ENCODE peak calls at places on chromosome 9, in six cellular contexts. W is WERI-Rb-1, O is stomach, Y is heart right ventricle, J is GM23248, T is psoas muscle. K is an unnamed sample.
A peak's percentile ranks its signal among the peaks of the same experiment; 100 is the strongest.

GRCh38 chr9:87713990-87714335 is 12.0 kb upstream of the CTSL start:
- DNase-seq in W (no peak), O (no peak), Y (no peak), J (no peak), T (no peak), K (no peak)

GRCh38 chr9:131530546-131530929 is 525 bp downstream of the UCK1 start:
- DNase-seq in W (peak; percentile 63), O (peak; percentile 34), Y (no peak), J (peak; percentile 73), T (peak; percentile 32), K (peak; percentile 5)

GRCh38 chr9:111949919-111950318 is 53.3 kb downstream of the UGCG start:
- DNase-seq in W (no peak), O (no peak), Y (no peak), J (peak; percentile 80), T (no peak), K (peak; percentile 74)

GRCh38 chr9:119968837-119969707 is 599.8 kb upstream of the BRINP1 start:
- DNase-seq in W (peak; percentile 89), O (peak; percentile 79), Y (peak; percentile 73), J (peak; percentile 94), T (peak; percentile 76), K (peak; percentile 32)

GRCh38 chr9:34097865-34098264 is 28.6 kb downstream of the DCAF12 start:
- DNase-seq in W (no peak), O (no peak), Y (no peak), J (no peak), T (no peak), K (no peak)

GRCh38 chr9:72477862-72478564 is 43.4 kb upstream of the TMC1 start:
- DNase-seq in W (no peak), O (peak; percentile 41), Y (no peak), J (peak; percentile 82), T (no peak), K (peak; percentile 96)

GRCh38 chr9:34072868-34073590 is 24.3 kb upstream of the UBAP2 start:
- DNase-seq in W (peak; percentile 14), O (peak; percentile 47), Y (no peak), J (peak; percentile 93), T (no peak), K (peak; percentile 94)

GRCh38 chr9:36928670-36929349 is 105.3 kb downstream of the PAX5 start:
- DNase-seq in W (no peak), O (no peak), Y (no peak), J (peak; percentile 76), T (no peak), K (peak; percentile 78)

GRCh38 chr9:123541441-123541840 is 185.4 kb downstream of the CRB2 start:
- DNase-seq in W (no peak), O (no peak), Y (no peak), J (peak; percentile 15), T (no peak), K (no peak)

GRCh38 chr9:133387680-133388079 is 11.5 kb downstream of the STKLD1 start:
- DNase-seq in W (no peak), O (no peak), Y (no peak), J (no peak), T (no peak), K (peak; percentile 79)

GRCh38 chr9:9790216-9790872 is 822.5 kb downstream of the PTPRD start:
- DNase-seq in W (peak; percentile 48), O (no peak), Y (no peak), J (peak; percentile 12), T (no peak), K (peak; percentile 23)

GRCh38 chr9:94584555-94584954 is 9.1 kb downstream of the FBP2 start:
- DNase-seq in W (no peak), O (no peak), Y (no peak), J (no peak), T (no peak), K (no peak)

GRCh38 chr9:121447341-121447834 is 52.3 kb downstream of the GGTA1 start:
- DNase-seq in W (no peak), O (no peak), Y (no peak), J (peak; percentile 60), T (no peak), K (no peak)

GRCh38 chr9:3698531-3698930 is 172.7 kb upstream of the RFX3 start:
- DNase-seq in W (no peak), O (no peak), Y (no peak), J (no peak), T (no peak), K (no peak)

GRCh38 chr9:136507992-136508375 is 25.1 kb upstream of the SEC16A start:
- DNase-seq in W (no peak), O (no peak), Y (no peak), J (no peak), T (no peak), K (no peak)
- H3K36me3 ChIP-seq in W (peaks cover 94% of the 10 kb centered on the region), O (peaks cover 100% of the 10 kb centered on the region), Y (peaks cover 41% of the 10 kb centered on the region), J (no peaks in the 10 kb centered on the region), T (peaks cover 95% of the 10 kb centered on the region), K (peaks cover 91% of the 10 kb centered on the region)

DNA sequence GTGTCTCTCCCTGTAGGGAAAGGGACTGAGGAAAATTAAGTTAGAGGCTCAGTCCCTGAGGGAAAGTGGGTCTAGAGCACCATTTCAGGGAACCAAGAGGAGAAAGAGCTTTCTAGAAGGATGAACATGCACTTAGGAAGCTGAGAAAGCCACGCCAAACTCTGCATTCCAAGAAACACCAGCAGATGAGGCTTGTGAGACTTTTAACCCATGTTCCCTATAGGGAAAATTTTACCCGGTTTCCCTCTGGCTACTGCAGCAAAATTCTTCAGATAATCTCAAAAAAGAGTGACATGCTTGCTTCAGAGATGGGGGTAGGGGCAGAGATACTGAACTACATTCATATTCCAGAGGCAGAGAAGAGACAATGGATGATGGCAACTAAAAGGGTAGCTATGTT is 8.6 kb downstream of the TLN1 start:
- DNase-seq in W (no peak), O (no peak), Y (no peak), J (no peak), T (no peak), K (no peak)
- H3K36me3 ChIP-seq in W (peaks cover 64% of the 10 kb centered on the region), O (peaks cover 83% of the 10 kb centered on the region), Y (peaks cover 20% of the 10 kb centered on the region), J (peaks cover 68% of the 10 kb centered on the region), T (peaks cover 81% of the 10 kb centered on the region), K (peaks cover 46% of the 10 kb centered on the region)

DNA sequence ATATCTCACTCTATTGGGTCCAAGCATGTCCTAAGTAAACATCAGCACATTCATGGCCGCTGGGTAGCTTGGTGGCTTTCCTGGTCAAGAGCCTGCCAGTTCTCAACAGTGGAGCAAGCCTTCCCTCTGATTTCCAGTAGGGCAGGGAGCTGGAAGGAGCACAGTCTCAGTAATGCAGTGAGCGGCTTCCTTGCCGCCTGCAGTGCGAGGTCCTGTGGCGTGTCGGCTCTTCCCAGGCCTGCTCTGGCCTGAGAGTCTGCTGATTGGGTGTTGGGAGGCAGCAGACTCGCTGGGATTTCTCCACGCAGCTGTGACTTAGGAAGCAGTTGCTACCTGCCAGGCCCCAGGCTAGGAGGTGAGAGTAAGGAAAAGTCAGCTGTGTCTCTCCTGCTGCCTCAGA is 51.3 kb downstream of the SPTAN1 start:
- DNase-seq in W (no peak), O (no peak), Y (no peak), J (no peak), T (no peak), K (no peak)
- H3K36me3 ChIP-seq in W (peaks cover 94% of the 10 kb centered on the region), O (peaks cover 100% of the 10 kb centered on the region), Y (peaks cover 11% of the 10 kb centered on the region), J (peaks cover 87% of the 10 kb centered on the region), T (peaks cover 99% of the 10 kb centered on the region), K (peaks cover 42% of the 10 kb centered on the region)

GRCh38 chr9:21828853-21829405 is 26.5 kb downstream of the MTAP start:
- DNase-seq in W (no peak), O (no peak), Y (no peak), J (no peak), T (no peak), K (peak; percentile 74)
- H3K36me3 ChIP-seq in W (no peaks in the 10 kb centered on the region), O (peaks cover 71% of the 10 kb centered on the region), Y (no peaks in the 10 kb centered on the region), J (peaks cover 20% of the 10 kb centered on the region), T (peaks cover 62% of the 10 kb centered on the region), K (peaks cover 8% of the 10 kb centered on the region)

DNA sequence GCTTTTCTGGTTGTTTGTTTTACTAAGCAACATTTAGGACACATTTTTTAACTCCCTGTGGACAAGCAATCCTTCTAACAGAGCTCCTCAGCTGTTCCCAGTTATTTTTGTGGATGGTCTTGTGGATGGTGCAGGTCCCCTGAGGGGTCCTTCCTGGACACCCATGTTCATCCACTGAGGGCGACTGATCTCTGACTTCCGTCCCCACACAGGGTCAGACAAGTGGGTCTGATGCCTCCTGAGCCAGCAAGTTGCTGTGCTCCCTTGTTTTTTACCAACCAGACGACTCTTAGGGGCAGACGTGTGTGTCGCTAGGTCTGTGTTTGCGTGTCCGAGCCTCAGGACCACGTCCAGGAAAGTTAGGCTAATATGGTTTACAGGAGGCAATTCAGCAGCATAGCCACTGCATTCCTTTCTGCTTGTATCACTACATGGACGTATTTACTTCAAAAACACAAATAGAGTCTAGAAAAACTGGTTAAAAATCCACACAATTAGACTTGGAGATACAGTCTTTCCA is 65.0 kb upstream of the ECM2 start:
- DNase-seq in W (no peak), O (no peak), Y (no peak), J (peak; percentile 77), T (no peak), K (peak; percentile 56)
- H3K36me3 ChIP-seq in W (no peaks in the 10 kb centered on the region), O (no peaks in the 10 kb centered on the region), Y (no peaks in the 10 kb centered on the region), J (no peaks in the 10 kb centered on the region), T (no peaks in the 10 kb centered on the region), K (no peaks in the 10 kb centered on the region)

GRCh38 chr9:97283768-97284167 is 23.7 kb upstream of the CCDC180 start:
- DNase-seq in W (no peak), O (no peak), Y (no peak), J (no peak), T (no peak), K (no peak)
- H3K36me3 ChIP-seq in W (peaks cover 81% of the 10 kb centered on the region), O (peaks cover 90% of the 10 kb centered on the region), Y (no peaks in the 10 kb centered on the region), J (peaks cover 9% of the 10 kb centered on the region), T (peaks cover 62% of the 10 kb centered on the region), K (no peaks in the 10 kb centered on the region)

GRCh38 chr9:134734270-134734669 is 92.7 kb downstream of the COL5A1 start:
- DNase-seq in W (peak; percentile 68), O (no peak), Y (no peak), J (peak; percentile 60), T (peak; percentile 56), K (no peak)
- H3K36me3 ChIP-seq in W (peaks cover 3% of the 10 kb centered on the region), O (peaks cover 8% of the 10 kb centered on the region), Y (no peaks in the 10 kb centered on the region), J (peaks cover 45% of the 10 kb centered on the region), T (no peaks in the 10 kb centered on the region), K (no peaks in the 10 kb centered on the region)

DNA sequence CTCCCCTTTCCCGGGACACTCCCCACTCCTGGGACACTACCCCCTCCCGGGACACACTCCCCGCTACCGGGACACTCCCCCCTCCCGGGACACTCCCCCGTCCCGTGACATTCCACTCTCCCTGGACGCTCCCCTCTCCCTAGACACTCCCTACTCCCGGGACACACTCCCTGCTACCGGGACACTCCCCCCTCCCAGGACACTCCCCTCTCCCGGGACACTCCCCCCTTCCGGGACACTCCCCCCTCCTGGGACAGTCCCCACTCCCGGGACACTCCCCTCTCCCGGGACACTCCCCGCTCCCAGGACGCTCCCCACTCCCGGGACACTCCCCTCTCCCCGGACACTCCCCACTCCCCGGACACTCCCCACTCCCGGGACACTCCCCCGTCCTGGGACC is 96.0 kb downstream of the RXRA start:
- DNase-seq in W (no peak), O (peak; percentile 83), Y (peak; percentile 61), J (peak; percentile 24), T (peak; percentile 51), K (peak; percentile 32)
- H3K36me3 ChIP-seq in W (peaks cover 20% of the 10 kb centered on the region), O (peaks cover 92% of the 10 kb centered on the region), Y (no peaks in the 10 kb centered on the region), J (no peaks in the 10 kb centered on the region), T (peaks cover 58% of the 10 kb centered on the region), K (peaks cover 51% of the 10 kb centered on the region)

GRCh38 chr9:28394774-28395173 is 821.5 kb upstream of the C9orf72 start:
- DNase-seq in W (no peak), O (no peak), Y (no peak), J (no peak), T (no peak), K (no peak)

GRCh38 chr9:28389411-28389810 is 816.1 kb upstream of the C9orf72 start:
- DNase-seq in W (no peak), O (no peak), Y (no peak), J (no peak), T (no peak), K (no peak)
- H3K36me3 ChIP-seq in W (no peaks in the 10 kb centered on the region), O (no peaks in the 10 kb centered on the region), Y (no peaks in the 10 kb centered on the region), J (no peaks in the 10 kb centered on the region), T (no peaks in the 10 kb centered on the region), K (no peaks in the 10 kb centered on the region)

K was measured in bronchial epithelial cell.